ENCODE peak calls at places on chromosomes 16 and 17, in ten cellular contexts. V is epithelial cell of esophagus; Q is cardiac fibroblast; P is fibroblast of lung; H is CD8-positive, alpha-beta T cell; I is mammary epithelial cell; R is GM23338; E is SJSA1; X is BE2C; O is OCI-LY7. F is an unnamed sample.

GRCh38 chr17:21495281-21495680 is 119.1 kb downstream of the KCNJ12 start:
- DNase-seq in R (no peak), V (no peak), E (no peak), O (no peak), Q (no peak), H (no peak), P (no peak), X (peak; percentile 21), I (no peak), F (no peak)

GRCh38 chr16:30839523-30840227 is 52.7 kb upstream of the ZNF629 start:
- DNase-seq in Q (no peak), H (no peak), O (no peak), I (no peak), P (no peak), V (no peak), X (no peak), R (peak; percentile 24), E (no peak), F (no peak)

GRCh38 chr17:81591971-81592370 is 39.8 kb upstream of the FAAP100 start:
- DNase-seq in E (no peak), P (no peak), O (no peak), I (no peak), Q (no peak), V (no peak), X (no peak), R (no peak), H (no peak), F (no peak)

GRCh38 chr16:19677403-19677802 is 40.6 kb downstream of the KNOP1 start:
- DNase-seq in V (no peak), E (no peak), R (no peak), O (no peak), X (no peak), Q (no peak), H (no peak), P (no peak), I (no peak), F (no peak)

GRCh38 chr16:14291941-14292825 is 221.1 kb downstream of the MRTFB start:
- DNase-seq in E (no peak), Q (no peak), R (no peak), V (no peak), X (no peak), P (no peak), O (no peak), H (no peak), I (no peak), F (no peak)

GRCh38 chr16:85502357-85502756 is 110.8 kb upstream of the GSE1 start:
- DNase-seq in X (no peak), P (no peak), E (no peak), Q (no peak), I (no peak), V (no peak), H (no peak), R (no peak), O (no peak), F (no peak)

GRCh38 chr17:80068301-80069160 is 32.1 kb downstream of the CCDC40 start:
- DNase-seq in I (peak; percentile 16), P (peak; percentile 78), O (no peak), X (peak; percentile 44), E (peak; percentile 68), H (no peak), Q (peak; percentile 39), V (no peak), R (no peak), F (no peak)

GRCh38 chr17:41870627-41871026 is 5.4 kb upstream of the KLHL11 start:
- DNase-seq in V (peak; percentile 27), E (no peak), Q (peak; percentile 29), P (no peak), H (no peak), R (no peak), O (no peak), X (peak; percentile 39), I (no peak), F (no peak)

GRCh38 chr16:14456793-14457481 is 173.1 kb downstream of the PARN start:
- DNase-seq in R (no peak), Q (peak; percentile 19), O (no peak), X (no peak), E (peak; percentile 69), V (no peak), H (no peak), I (no peak), P (peak; percentile 78), F (no peak)

GRCh38 chr17:15886804-15887203 is 58.1 kb upstream of the ADORA2B start:
- DNase-seq in I (no peak), O (no peak), R (no peak), X (peak; percentile 18), E (no peak), H (no peak), P (no peak), Q (no peak), V (no peak), F (no peak)

GRCh38 chr16:88380619-88381018 is 2.1 kb upstream of the ZNF469 start:
- DNase-seq in X (no peak), R (no peak), I (no peak), Q (no peak), E (no peak), H (no peak), V (no peak), P (no peak), O (no peak), F (no peak)
- H3K4me3 ChIP-seq in X (no peak overlapping the region), R (no peak overlapping the region), I (no peak overlapping the region), Q (no peak overlapping the region), E (no peak overlapping the region), H (no peak overlapping the region), V (no peak overlapping the region), P (no peak overlapping the region), O (no peak overlapping the region), F (no peak overlapping the region)

DNA sequence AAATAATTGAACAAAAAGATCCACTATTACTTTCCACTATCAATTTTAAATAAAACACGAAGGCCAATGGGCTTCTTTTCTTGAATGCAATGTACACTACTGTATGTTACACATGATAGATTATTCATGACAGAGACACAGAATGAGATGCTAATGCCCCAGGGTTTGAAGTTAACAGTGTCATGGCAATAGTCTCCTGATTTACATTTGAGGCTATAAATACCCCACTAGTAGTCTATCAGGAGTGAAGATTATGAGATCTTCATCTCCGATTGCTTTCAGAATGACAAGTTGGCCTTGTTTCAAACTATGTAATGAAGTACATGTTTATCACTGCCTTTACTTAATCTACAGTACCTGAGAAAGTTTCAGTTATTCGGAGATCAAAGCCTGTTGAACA is 84.4 kb downstream of the RPGRIP1L start:
- DNase-seq in H (no peak), X (no peak), O (no peak), P (no peak), Q (no peak), V (no peak), I (no peak), R (no peak), E (no peak), F (no peak)
- H3K4me3 ChIP-seq in H (no peak overlapping the region), X (no peak overlapping the region), O (no peak overlapping the region), P (no peak overlapping the region), Q (no peak overlapping the region), V (no peak overlapping the region), I (no peak overlapping the region), R (no peak overlapping the region), E (no peak overlapping the region), F (no peak overlapping the region)

GRCh38 chr17:8963665-8964258 is 1.7 kb downstream of the PIK3R5 start:
- DNase-seq in I (no peak), X (no peak), V (no peak), Q (no peak), R (no peak), O (no peak), P (no peak), H (no peak), E (no peak), F (no peak)

GRCh38 chr17:8963017-8963416 is 2.5 kb downstream of the PIK3R5 start:
- DNase-seq in O (no peak), I (no peak), V (no peak), H (no peak), E (no peak), X (no peak), R (no peak), Q (no peak), P (no peak), F (no peak)

GRCh38 chr17:8965394-8966168 is at the start of gene PIK3R5:
- DNase-seq in V (peak; percentile 4), X (no peak), R (peak; percentile 94), E (no peak), Q (no peak), P (no peak), I (peak; percentile 39), O (peak; percentile 77), H (peak; percentile 68), F (peak; percentile 99)

GRCh38 chr17:8966926-8967325 is 1.4 kb upstream of the PIK3R5 start:
- DNase-seq in Q (no peak), I (no peak), P (no peak), O (no peak), H (no peak), V (no peak), X (no peak), R (no peak), E (no peak), F (no peak)

GRCh38 chr17:8964801-8965393 is 610 bp downstream of the PIK3R5 start:
- DNase-seq in Q (no peak), P (no peak), R (no peak), I (no peak), V (no peak), X (no peak), E (no peak), H (no peak), O (no peak), F (no peak)
- H3K4me3 ChIP-seq in Q (no peak overlapping the region), P (no peak overlapping the region), R (peak overlapping the region; percentile 89), I (no peak overlapping the region), V (no peak overlapping the region), X (no peak overlapping the region), E (no peak overlapping the region), H (peak overlapping the region; percentile 97), O (peak overlapping the region; percentile 65), F (peak overlapping the region; percentile 63)

GRCh38 chr16:1152123-1152638 is 725 bp upstream of the CACNA1H start:
- DNase-seq in E (no peak), Q (no peak), V (no peak), P (no peak), R (peak; percentile 67), O (no peak), I (no peak), H (peak; percentile 38), X (peak; percentile 51), F (no peak)

GRCh38 chr16:1152651-1153259 is at the start of gene CACNA1H:
- DNase-seq in O (no peak), X (peak; percentile 63), E (no peak), R (peak; percentile 75), H (peak; percentile 46), Q (no peak), V (no peak), P (peak; percentile 11), I (no peak), F (no peak)

GRCh38 chr16:1154291-1154886 is 1.5 kb downstream of the CACNA1H start:
- DNase-seq in Q (peak; percentile 39), R (peak; percentile 48), V (no peak), X (no peak), P (peak; percentile 32), I (no peak), O (no peak), E (no peak), H (no peak), F (no peak)

GRCh38 chr16:1154887-1155331 is 2.0 kb downstream of the CACNA1H start:
- DNase-seq in I (no peak), O (no peak), E (no peak), P (peak; percentile 32), V (no peak), Q (peak; percentile 33), H (no peak), X (no peak), R (no peak), F (peak; percentile 74)

GRCh38 chr16:1153480-1154160 is 714 bp downstream of the CACNA1H start:
- DNase-seq in P (peak; percentile 13), H (no peak), E (no peak), X (peak; percentile 40), Q (no peak), V (no peak), O (no peak), I (no peak), R (no peak), F (no peak)
- H3K4me3 ChIP-seq in P (no peak overlapping the region), H (no peak overlapping the region), E (no peak overlapping the region), X (no peak overlapping the region), Q (peak overlapping the region; percentile 47), V (no peak overlapping the region), O (no peak overlapping the region), I (no peak overlapping the region), R (peak overlapping the region; percentile 57), F (peak overlapping the region; percentile 42)

F was measured in H7.